ENCODE peak calls at places on chromosomes 3 and 15, in nine cellular contexts. I is right atrium auricular region, T is AG09309, Y is lower leg skin, X is MM.1S, M is endodermal cell, D is mesothelial cell of epicardium, O is cardiac fibroblast, E is neural crest cell. K is an unnamed sample.

GRCh38 chr3:127172670-127173515 is 20.0 kb upstream of the PRR23E start:
- DNase-seq in E (no peak), T (no peak), X (no peak), D (no peak), I (peak; percentile 56), M (peak; percentile 77), Y (peak; percentile 84), O (peak; percentile 38), K (no peak)

GRCh38 chr3:48563382-48563918 is at the start of gene UCN2:
- DNase-seq in X (no peak), M (peak; percentile 55), E (no peak), D (no peak), Y (no peak), T (no peak), O (peak; percentile 62), I (no peak), K (peak; percentile 36)

GRCh38 chr15:70765504-70766281 is 2.3 kb upstream of the UACA start:
- DNase-seq in Y (no peak), E (no peak), I (no peak), X (no peak), M (no peak), O (peak; percentile 31), D (no peak), T (peak; percentile 60), K (no peak)

GRCh38 chr3:135927170-135927569 is 38.4 kb upstream of the PPP2R3A start:
- DNase-seq in X (no peak), I (no peak), T (peak; percentile 85), Y (no peak), E (no peak), M (no peak), O (peak; percentile 3), D (no peak), K (no peak)

GRCh38 chr3:52396011-52396906 is 48.6 kb downstream of the SEMA3G start:
- DNase-seq in I (no peak), O (no peak), E (no peak), T (no peak), D (no peak), X (no peak), M (no peak), Y (peak; percentile 75), K (no peak)

GRCh38 chr3:53750253-53751210 is 95.7 kb downstream of the CHDH start:
- DNase-seq in Y (no peak), I (no peak), O (no peak), D (no peak), M (no peak), T (no peak), E (no peak), X (no peak), K (no peak)

GRCh38 chr3:9852528-9852927 is 8.7 kb upstream of the RPUSD3 start:
- DNase-seq in O (no peak), Y (no peak), D (no peak), X (no peak), E (no peak), T (no peak), I (no peak), M (no peak), K (no peak)

GRCh38 chr15:42035362-42035761 is 14.5 kb upstream of the PLA2G4E start:
- DNase-seq in Y (peak; percentile 81), T (no peak), M (peak; percentile 71), I (no peak), E (no peak), O (peak; percentile 34), D (no peak), X (peak; percentile 25), K (no peak)

GRCh38 chr3:170714151-170714550 is 128.3 kb upstream of the SLC7A14 start:
- DNase-seq in D (no peak), M (no peak), I (no peak), T (no peak), E (no peak), Y (no peak), O (peak; percentile 52), X (no peak), K (no peak)

GRCh38 chr15:40471778-40472130 is 970 bp downstream of the CHST14 start:
- DNase-seq in D (no peak), O (no peak), X (peak; percentile 19), E (no peak), I (no peak), M (no peak), Y (no peak), T (no peak), K (peak; percentile 11)

GRCh38 chr15:58987036-58987435 is 427 bp upstream of the RNF111 start:
- DNase-seq in E (no peak), T (no peak), I (no peak), M (no peak), Y (no peak), O (no peak), X (peak; percentile 39), D (no peak), K (no peak)

GRCh38 chr3:185688808-185689207 is 102.7 kb downstream of the SENP2 start:
- DNase-seq in M (peak; percentile 67), Y (no peak), E (peak; percentile 25), I (no peak), T (peak; percentile 87), D (no peak), O (peak; percentile 90), X (no peak), K (no peak)

GRCh38 chr3:45777753-45778386 is 18.5 kb downstream of the SLC6A20 start:
- DNase-seq in M (peak; percentile 24), X (no peak), T (no peak), Y (peak; percentile 72), D (no peak), I (no peak), E (no peak), O (no peak), K (no peak)

GRCh38 chr3:133983576-133984560 is 45.9 kb downstream of the SLCO2A1 start:
- DNase-seq in O (no peak), E (no peak), X (no peak), D (no peak), M (peak; percentile 21), I (no peak), Y (peak; percentile 70), T (no peak), K (no peak)

GRCh38 chr15:70505411-70505919 is 257.9 kb downstream of the UACA start:
- DNase-seq in D (no peak), I (no peak), O (peak; percentile 79), T (peak; percentile 60), M (no peak), X (peak; percentile 33), E (no peak), Y (no peak), K (no peak)

GRCh38 chr3:23884481-23884880 is 32.3 kb downstream of the NKIRAS1 start:
- DNase-seq in E (no peak), O (no peak), M (no peak), I (no peak), X (no peak), Y (no peak), T (no peak), D (no peak), K (no peak)
- TF ChIP-seq CTCF in E (peak; percentile 39), O (peak; percentile 16), M (peak; percentile 64), I (no peak), X (no peak), Y (no peak), T (no peak), D (no peak), K (no peak)

GRCh38 chr3:11583226-11583625 is 60.5 kb downstream of the VGLL4 start:
- DNase-seq in Y (no peak), O (peak; percentile 49), X (no peak), D (no peak), E (no peak), T (no peak), M (no peak), I (no peak), K (no peak)

GRCh38 chr3:11583638-11584046 is 60.1 kb downstream of the VGLL4 start:
- DNase-seq in T (no peak), E (no peak), X (no peak), O (peak; percentile 32), M (peak; percentile 40), D (no peak), Y (no peak), I (no peak), K (no peak)

GRCh38 chr3:11580645-11581044 is 63.1 kb downstream of the VGLL4 start:
- DNase-seq in I (no peak), M (no peak), T (no peak), O (no peak), D (no peak), E (no peak), Y (peak; percentile 0), X (no peak), K (no peak)

GRCh38 chr3:11582123-11582968 is 61.4 kb downstream of the VGLL4 start:
- DNase-seq in E (no peak), I (peak; percentile 85), X (no peak), M (peak; percentile 81), T (peak; percentile 79), Y (peak; percentile 92), O (peak; percentile 93), D (no peak), K (no peak)

GRCh38 chr3:11581237-11582122 is 62.2 kb downstream of the VGLL4 start:
- DNase-seq in O (no peak), E (no peak), M (no peak), Y (peak; percentile 71), I (no peak), X (no peak), T (no peak), D (no peak), K (no peak)
- TF ChIP-seq CTCF in O (no peak), E (no peak), M (no peak), Y (no peak), I (no peak), X (no peak), T (no peak), D (no peak), K (no peak)

GRCh38 chr3:157871248-157871647 is 235.0 kb downstream of the SHOX2 start:
- DNase-seq in E (no peak), Y (no peak), I (no peak), X (no peak), D (no peak), O (no peak), T (no peak), M (no peak), K (no peak)

GRCh38 chr3:157868168-157868567 is 238.1 kb downstream of the SHOX2 start:
- DNase-seq in T (peak; percentile 64), E (no peak), I (no peak), Y (no peak), M (no peak), D (no peak), X (no peak), O (peak; percentile 79), K (no peak)

GRCh38 chr3:157868881-157869280 is 237.3 kb downstream of the SHOX2 start:
- DNase-seq in M (no peak), O (peak; percentile 40), T (no peak), X (no peak), Y (no peak), I (no peak), E (no peak), D (no peak), K (no peak)

GRCh38 chr3:157859541-157859940 is 246.7 kb downstream of the SHOX2 start:
- DNase-seq in T (no peak), E (no peak), O (no peak), I (no peak), Y (no peak), X (no peak), M (no peak), D (no peak), K (no peak)

GRCh38 chr3:157865449-157865862 is 240.8 kb downstream of the SHOX2 start:
- DNase-seq in I (no peak), M (peak; percentile 93), Y (no peak), D (no peak), O (no peak), X (peak; percentile 70), E (peak; percentile 22), T (no peak), K (no peak)
- TF ChIP-seq CTCF in I (peak; percentile 9), M (peak; percentile 97), Y (no peak), D (peak; percentile 52), O (peak; percentile 57), X (peak; percentile 99), E (peak; percentile 61), T (peak; percentile 27), K (peak; percentile 76)

GRCh38 chr3:119494597-119494996 is 3.8 kb upstream of the TIMMDC1 start:
- DNase-seq in M (no peak), I (no peak), O (no peak), X (no peak), Y (no peak), E (no peak), T (no peak), D (no peak), K (no peak)
- TF ChIP-seq CTCF in M (peak; percentile 68), I (no peak), O (no peak), X (peak; percentile 12), Y (no peak), E (peak; percentile 41), T (no peak), D (peak; percentile 36), K (no peak)